ENCODE peak calls at places on chromosomes 3 and 15, in nine cellular contexts. C, W, A, Y, T, O, U, J and S are unnamed samples.

GRCh38 chr3:122394173-122394572 is 10.2 kb downstream of the FAM162A start:
- DNase-seq in C (no peak), W (no peak), A (no peak), Y (no peak), T (no peak), O (no peak), U (no peak), J (no peak), S (no peak)

GRCh38 chr3:43231276-43232000 is 54.9 kb upstream of the SNRK start:
- DNase-seq in C (no peak), W (no peak), A (no peak), Y (peak; percentile 21), T (no peak), O (no peak), U (no peak), J (no peak), S (no peak)

GRCh38 chr15:56759450-56759845 is 26.1 kb upstream of the ZNF280D start:
- DNase-seq in C (peak; percentile 91), W (peak; percentile 70), A (peak; percentile 44), Y (peak; percentile 97), T (no peak), O (no peak), U (no peak), J (no peak), S (no peak)

GRCh38 chr15:29612096-29612495 is 210.2 kb downstream of the TJP1 start:
- DNase-seq in C (peak; percentile 26), W (no peak), A (no peak), Y (peak; percentile 96), T (no peak), O (no peak), U (no peak), J (peak; percentile 49), S (no peak)

GRCh38 chr3:16695710-16696109 is 90.5 kb upstream of the DAZL start:
- DNase-seq in C (no peak), W (no peak), A (no peak), Y (no peak), T (no peak), O (no peak), U (no peak), J (no peak), S (no peak)

GRCh38 chr3:186044973-186045372 is 63.9 kb downstream of the ETV5 start:
- DNase-seq in C (no peak), W (no peak), A (no peak), Y (no peak), T (no peak), O (no peak), U (no peak), J (no peak), S (no peak)

GRCh38 chr3:158717576-158717975 is 14.7 kb downstream of the RARRES1 start:
- DNase-seq in C (no peak), W (no peak), A (no peak), Y (no peak), T (no peak), O (no peak), U (no peak), J (no peak), S (no peak)

GRCh38 chr3:150970665-150971327 is 1.7 kb downstream of the CLRN1 start:
- DNase-seq in C (peak; percentile 39), W (no peak), A (no peak), Y (peak; percentile 75), T (no peak), O (no peak), U (no peak), J (peak; percentile 43), S (no peak)

DNA sequence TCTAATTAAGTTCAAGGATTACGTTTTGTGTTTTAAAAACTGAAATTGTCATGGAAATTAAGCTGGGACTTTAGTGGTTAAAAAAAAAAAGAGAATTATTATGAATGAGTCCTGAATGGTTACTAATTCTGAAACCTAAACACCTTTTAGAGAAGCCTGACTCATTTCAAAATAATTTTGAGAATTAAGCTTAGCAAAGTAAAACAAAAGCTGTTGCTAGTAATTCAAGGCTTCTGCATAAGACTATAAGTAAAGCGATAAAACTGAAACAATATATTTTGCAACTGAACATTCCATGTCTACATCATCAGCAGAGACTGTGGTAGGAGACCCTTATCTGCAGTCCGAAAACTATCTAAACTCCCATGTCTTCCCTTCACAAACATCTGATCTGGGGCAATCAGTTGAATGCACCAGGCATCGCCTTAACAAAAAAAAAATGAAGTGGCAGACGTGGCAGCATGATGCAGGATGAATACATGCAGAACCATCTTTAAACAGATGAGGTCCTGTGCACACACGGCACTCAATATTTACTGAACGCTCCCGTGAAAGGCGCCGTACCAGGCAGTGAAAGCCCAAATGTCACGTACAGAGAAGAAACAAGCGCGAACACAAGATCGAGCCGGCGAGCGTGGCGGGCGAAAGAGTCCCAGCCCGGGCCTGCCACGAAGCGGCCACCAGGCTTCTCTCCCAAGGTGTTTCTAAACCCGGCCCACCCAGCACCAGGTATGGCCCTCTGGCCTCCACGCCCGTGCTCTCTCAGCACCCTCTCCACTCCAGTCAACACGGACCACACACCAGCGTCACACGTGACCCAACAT is 63.1 kb downstream of the CHSY1 start:
- DNase-seq in C (peak; percentile 43), W (no peak), A (no peak), Y (peak; percentile 80), T (no peak), O (no peak), U (peak; percentile 61), J (no peak), S (no peak)
- H3K4me3 ChIP-seq in C (peak overlapping the region; percentile 30), W (peak overlapping the region; percentile 35), A (peak overlapping the region; percentile 57), Y (peak overlapping the region; percentile 35), T (no peak overlapping the region), O (no peak overlapping the region), U (peak overlapping the region; percentile 13), J (no peak overlapping the region), S (peak overlapping the region; percentile 13)

GRCh38 chr15:90547545-90547944 is 17.8 kb downstream of the CRTC3 start:
- DNase-seq in C (no peak), W (no peak), A (no peak), Y (no peak), T (no peak), O (no peak), U (no peak), J (no peak), S (no peak)

GRCh38 chr15:90553248-90553745 is 23.6 kb downstream of the CRTC3 start:
- DNase-seq in C (peak; percentile 89), W (no peak), A (no peak), Y (peak; percentile 93), T (no peak), O (no peak), U (peak; percentile 20), J (no peak), S (no peak)

GRCh38 chr15:90552929-90553211 is 23.1 kb downstream of the CRTC3 start:
- DNase-seq in C (no peak), W (no peak), A (no peak), Y (no peak), T (no peak), O (no peak), U (no peak), J (no peak), S (no peak)

GRCh38 chr15:90552162-90552928 is 22.6 kb downstream of the CRTC3 start:
- DNase-seq in C (peak; percentile 92), W (no peak), A (peak; percentile 35), Y (peak; percentile 88), T (no peak), O (no peak), U (peak; percentile 57), J (no peak), S (no peak)

DNA sequence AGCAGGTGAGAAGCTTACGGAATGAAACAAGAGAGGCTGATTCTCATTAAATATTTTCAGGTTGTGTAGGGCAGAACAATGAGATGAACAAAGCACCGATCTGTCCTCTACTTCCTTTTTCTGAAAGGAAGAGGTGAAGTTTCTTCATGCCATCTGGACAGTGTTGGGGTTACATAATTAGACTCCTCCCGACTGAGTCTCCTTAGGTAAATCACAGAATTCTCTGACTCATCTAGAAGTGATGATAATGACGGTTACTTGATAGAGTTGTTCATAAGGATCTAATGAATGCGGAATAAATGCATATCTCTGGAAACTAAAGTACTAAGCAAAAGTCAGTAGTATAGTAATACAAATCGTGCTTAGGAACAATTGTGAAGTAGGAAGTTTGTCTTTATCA is 21.2 kb downstream of the CRTC3 start:
- DNase-seq in C (no peak), W (no peak), A (no peak), Y (no peak), T (no peak), O (no peak), U (no peak), J (no peak), S (no peak)
- H3K4me3 ChIP-seq in C (no peak overlapping the region), W (no peak overlapping the region), A (no peak overlapping the region), Y (no peak overlapping the region), T (no peak overlapping the region), O (no peak overlapping the region), U (no peak overlapping the region), J (no peak overlapping the region), S (no peak overlapping the region)

DNA sequence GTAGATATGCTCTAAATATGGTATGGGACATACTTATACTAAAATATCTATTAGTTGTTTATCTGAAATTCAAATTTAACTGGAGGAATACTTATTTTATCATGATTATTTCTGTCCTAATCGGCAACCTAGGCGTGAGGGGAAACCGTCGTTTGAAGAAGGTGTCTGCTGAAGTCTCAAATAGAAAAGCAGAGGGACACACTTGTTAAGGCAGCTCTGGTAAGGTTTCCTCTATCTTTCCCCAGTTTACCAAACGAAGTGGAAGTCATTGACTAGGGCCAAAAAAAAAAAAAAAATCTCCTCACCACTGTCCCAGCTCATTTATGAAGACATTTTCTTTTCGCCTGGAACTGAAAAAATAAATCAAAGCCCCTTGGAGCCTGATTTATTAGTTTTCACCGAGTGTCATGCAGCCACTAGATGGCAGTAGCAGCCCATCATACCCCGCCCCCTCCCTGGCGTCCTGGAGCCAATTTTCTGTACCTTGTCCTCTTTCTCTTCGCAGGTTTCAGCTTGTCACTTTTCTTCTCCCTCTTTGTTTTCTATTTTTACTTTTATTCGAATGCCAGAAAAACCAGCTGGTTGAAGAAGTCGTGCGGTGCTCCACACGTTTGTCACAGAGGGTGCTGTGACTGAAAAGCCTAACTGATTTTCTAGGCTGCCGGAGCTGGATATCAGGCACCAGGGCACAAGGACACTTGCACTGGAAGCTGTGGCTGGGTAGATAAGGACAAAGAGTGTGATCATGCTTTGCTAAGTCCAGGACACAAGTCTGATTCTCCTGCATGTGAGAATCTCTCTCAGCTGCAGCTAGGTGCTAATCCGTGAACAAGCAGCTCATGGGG is 238.7 kb downstream of the ZPLD1 start:
- DNase-seq in C (peak; percentile 3), W (no peak), A (peak; percentile 37), Y (peak; percentile 57), T (peak; percentile 40), O (peak; percentile 51), U (peak; percentile 52), J (peak; percentile 60), S (peak; percentile 62)
- H3K4me3 ChIP-seq in C (no peak overlapping the region), W (no peak overlapping the region), A (no peak overlapping the region), Y (no peak overlapping the region), T (no peak overlapping the region), O (no peak overlapping the region), U (no peak overlapping the region), J (no peak overlapping the region), S (peak overlapping the region; percentile 39)

DNA sequence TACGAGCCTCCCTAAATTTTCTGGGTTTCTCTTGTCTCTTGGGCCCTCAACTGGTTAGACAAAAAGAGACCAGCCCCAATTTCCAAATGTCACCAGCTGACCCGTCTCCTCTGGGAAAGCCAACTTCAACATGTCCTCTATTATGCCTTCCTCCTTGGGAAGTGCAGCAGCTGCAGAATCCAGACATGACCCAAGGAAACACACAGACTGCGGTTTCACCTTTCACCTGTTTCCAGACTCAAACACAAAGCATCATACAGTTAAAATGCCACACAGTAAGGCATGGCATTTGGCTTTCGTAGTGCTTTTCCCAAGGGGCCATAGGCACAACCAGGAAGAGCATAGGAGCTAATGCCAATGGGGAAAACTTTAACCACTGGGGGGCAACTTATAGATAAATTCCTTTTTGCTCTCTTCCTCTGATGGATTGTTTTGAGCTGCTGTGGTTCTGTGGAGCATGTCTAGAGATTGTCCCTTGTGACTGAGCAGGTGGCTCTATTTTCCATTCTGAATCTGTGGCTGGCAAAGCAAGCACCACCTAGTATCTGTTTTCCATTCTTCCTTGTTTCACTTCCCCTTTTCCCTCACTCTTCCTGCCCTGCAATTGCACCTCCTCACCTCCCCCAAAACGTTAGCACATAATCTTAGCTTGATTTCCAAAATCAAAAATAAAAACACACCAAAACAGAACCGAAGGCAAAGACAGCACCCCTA is 49.3 kb downstream of the HHLA2 start:
- DNase-seq in C (no peak), W (no peak), A (no peak), Y (no peak), T (no peak), O (peak; percentile 85), U (no peak), J (no peak), S (no peak)
- H3K4me3 ChIP-seq in C (no peak overlapping the region), W (no peak overlapping the region), A (no peak overlapping the region), Y (no peak overlapping the region), T (no peak overlapping the region), O (no peak overlapping the region), U (no peak overlapping the region), J (no peak overlapping the region), S (no peak overlapping the region)